ENCODE peak calls at places on chromosomes 7 and 10, in six cellular contexts. R is AG09319, X is uterus, N is fibroblast of the aortic adventitia, P is A549, G is K562. U is an unnamed sample.

GRCh38 chr7:132755538-132756481 is 179.5 kb upstream of the PLXNA4 start:
- DNase-seq in R (no peak), X (no peak), P (no peak), N (no peak), G (no peak), U (no peak)

GRCh38 chr10:13272164-13272571 is 27.7 kb downstream of the PHYH start:
- DNase-seq in P (no peak), R (peak; percentile 5), N (peak; percentile 58), G (no peak), X (peak; percentile 33), U (no peak)

GRCh38 chr10:52771534-52772455 is 789 bp downstream of the MBL2 start:
- DNase-seq in P (no peak), N (no peak), X (no peak), G (no peak), R (no peak), U (no peak)

GRCh38 chr10:71970331-71970730 is 6.1 kb downstream of the CHST3 start:
- DNase-seq in N (no peak), G (peak; percentile 75), R (no peak), P (peak; percentile 62), X (no peak), U (no peak)

GRCh38 chr7:24152356-24152755 is 131.6 kb upstream of the NPY start:
- DNase-seq in N (no peak), P (no peak), X (no peak), R (no peak), G (no peak), U (no peak)

GRCh38 chr10:126538439-126539140 is 131.9 kb downstream of the C10orf90 start:
- DNase-seq in X (no peak), R (no peak), N (no peak), P (no peak), G (no peak), U (no peak)

GRCh38 chr10:24416248-24416647 is 207.3 kb downstream of the KIAA1217 start:
- DNase-seq in G (no peak), R (no peak), N (no peak), X (no peak), P (no peak), U (no peak)

GRCh38 chr10:78808736-78809135 is 260.0 kb upstream of the ZMIZ1 start:
- DNase-seq in P (no peak), G (no peak), X (no peak), R (no peak), N (no peak), U (no peak)

GRCh38 chr10:113496124-113496523 is 56.7 kb upstream of the HABP2 start:
- DNase-seq in P (no peak), R (no peak), G (no peak), N (no peak), X (peak; percentile 43), U (no peak)

DNA sequence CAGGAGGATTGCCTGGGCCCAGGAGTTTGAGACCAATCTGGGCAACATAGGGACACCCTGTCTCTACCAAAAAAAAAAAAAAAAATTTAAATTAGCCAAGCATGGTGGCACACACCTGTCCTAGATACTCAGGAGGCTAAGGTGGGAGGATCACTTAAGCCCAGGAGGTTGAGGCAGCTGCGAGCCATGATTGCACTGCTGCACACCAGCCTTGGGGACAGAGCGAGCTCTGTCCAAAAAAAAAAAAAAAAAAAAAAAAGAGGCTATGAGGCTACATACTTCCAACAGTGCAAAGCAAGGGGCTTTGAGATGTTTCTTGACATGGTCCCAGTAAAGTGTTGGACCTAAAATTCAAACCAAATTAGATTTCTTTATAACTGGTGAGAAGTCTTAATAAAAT is 15.9 kb downstream of the CALU start:
- DNase-seq in P (no peak), G (no peak), R (no peak), X (no peak), N (no peak), U (no peak)
- TF ChIP-seq CTCF in P (no peak), G (no peak), R (no peak), X (no peak), N (no peak), U (no peak)

GRCh38 chr7:50632561-50633413 is 67.6 kb upstream of the DDC start:
- DNase-seq in P (peak; percentile 35), G (peak; percentile 78), N (peak; percentile 40), R (no peak), X (no peak), U (peak; percentile 70)
- TF ChIP-seq CTCF in P (peak; percentile 61), G (peak; percentile 80), N (peak; percentile 87), R (peak; percentile 77), X (peak; percentile 46), U (peak; percentile 91)

DNA sequence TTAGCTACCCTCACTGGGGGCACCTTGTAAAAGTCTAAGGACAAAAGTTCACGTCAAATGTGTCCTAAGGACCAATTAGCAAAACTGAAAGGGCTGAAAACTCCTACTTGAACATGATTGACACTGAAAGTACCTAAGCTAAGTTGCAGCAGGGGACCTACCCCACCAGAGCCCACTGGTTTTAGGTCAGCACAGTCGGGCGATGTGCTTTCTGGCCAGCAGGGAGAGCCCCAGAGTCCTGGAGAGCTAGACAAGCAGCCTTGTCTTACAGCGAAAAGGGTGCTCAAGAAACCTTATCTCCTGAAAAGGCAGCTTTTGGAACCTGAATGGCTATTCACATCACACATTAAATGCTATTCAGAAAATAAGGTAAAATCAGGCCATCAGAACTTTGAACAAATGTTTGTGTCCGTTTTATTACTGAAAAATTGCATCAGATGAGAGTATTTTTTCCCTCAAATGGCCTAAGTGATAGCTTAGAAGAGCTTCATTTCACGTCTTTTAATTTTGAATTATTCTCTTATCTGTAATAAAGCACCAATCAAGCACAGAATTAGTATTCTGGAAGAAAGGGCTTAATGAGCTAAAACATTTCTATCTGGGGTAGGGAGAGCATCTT is 52.2 kb upstream of the MKI67 start:
- DNase-seq in N (no peak), P (peak; percentile 61), X (no peak), G (peak; percentile 33), R (no peak), U (peak; percentile 76)
- TF ChIP-seq CTCF in N (peak; percentile 41), P (peak; percentile 60), X (no peak), G (peak; percentile 43), R (peak; percentile 35), U (peak; percentile 69)

GRCh38 chr7:138981332-138982203 is at the start of gene KIAA1549:
- DNase-seq in G (peak; percentile 80), R (peak; percentile 31), N (peak; percentile 48), P (peak; percentile 67), X (peak; percentile 34), U (peak; percentile 57)

GRCh38 chr7:138978541-138979184 is 2.5 kb downstream of the KIAA1549 start:
- DNase-seq in G (no peak), X (no peak), R (no peak), N (no peak), P (no peak), U (no peak)

GRCh38 chr7:138980575-138981285 is 459 bp downstream of the KIAA1549 start:
- DNase-seq in R (no peak), N (peak; percentile 10), G (no peak), X (no peak), P (no peak), U (peak; percentile 13)

GRCh38 chr7:138979988-138980574 is 1.1 kb downstream of the KIAA1549 start:
- DNase-seq in G (no peak), X (no peak), N (peak; percentile 26), R (no peak), P (no peak), U (no peak)

DNA sequence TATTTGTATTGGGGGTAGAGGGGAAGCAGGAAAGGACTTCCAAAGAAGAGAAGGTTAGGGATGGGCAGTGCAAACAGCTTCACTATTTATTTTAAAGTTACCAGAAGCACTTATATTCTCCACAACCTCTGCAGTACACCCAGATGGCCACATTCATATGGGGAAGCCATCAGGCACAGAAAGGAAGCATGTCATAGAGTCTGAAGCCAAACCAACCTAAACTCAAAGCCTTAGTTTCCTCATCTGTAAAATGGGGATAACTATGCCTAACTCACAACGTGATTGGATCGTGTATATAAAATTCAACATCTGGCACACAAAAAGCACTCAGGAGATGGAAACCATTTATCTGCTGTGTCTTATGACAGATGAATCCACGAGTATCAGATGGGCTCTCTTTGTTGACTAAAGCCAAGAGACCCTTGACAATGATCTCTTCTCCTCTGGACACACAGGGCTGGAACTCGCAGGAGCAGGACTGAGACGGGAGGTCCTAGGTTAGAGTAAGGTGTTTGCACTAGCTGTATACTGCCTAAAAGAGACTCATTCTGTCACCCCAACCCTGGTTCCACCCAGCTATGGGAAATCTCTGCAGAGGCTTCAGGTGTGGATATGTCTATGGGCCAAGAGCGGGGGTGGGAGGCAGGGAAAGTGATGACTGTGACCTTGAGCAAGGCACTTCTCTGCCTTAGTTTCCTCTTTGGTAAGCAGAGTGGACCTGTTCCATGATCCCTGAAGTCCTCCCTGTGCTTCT is 1.8 kb downstream of the KIAA1549 start:
- DNase-seq in P (peak; percentile 49), G (no peak), X (no peak), N (peak; percentile 17), R (no peak), U (peak; percentile 24)
- TF ChIP-seq CTCF in P (no peak), G (no peak), X (no peak), N (peak; percentile 27), R (no peak), U (no peak)

GRCh38 chr10:74824184-74825032 is 2.0 kb upstream of the KAT6B start:
- DNase-seq in R (no peak), X (peak; percentile 18), P (no peak), G (peak; percentile 17), N (no peak), U (peak; percentile 35)
- TF ChIP-seq CTCF in R (no peak), X (no peak), P (no peak), G (no peak), N (no peak), U (no peak)

DNA sequence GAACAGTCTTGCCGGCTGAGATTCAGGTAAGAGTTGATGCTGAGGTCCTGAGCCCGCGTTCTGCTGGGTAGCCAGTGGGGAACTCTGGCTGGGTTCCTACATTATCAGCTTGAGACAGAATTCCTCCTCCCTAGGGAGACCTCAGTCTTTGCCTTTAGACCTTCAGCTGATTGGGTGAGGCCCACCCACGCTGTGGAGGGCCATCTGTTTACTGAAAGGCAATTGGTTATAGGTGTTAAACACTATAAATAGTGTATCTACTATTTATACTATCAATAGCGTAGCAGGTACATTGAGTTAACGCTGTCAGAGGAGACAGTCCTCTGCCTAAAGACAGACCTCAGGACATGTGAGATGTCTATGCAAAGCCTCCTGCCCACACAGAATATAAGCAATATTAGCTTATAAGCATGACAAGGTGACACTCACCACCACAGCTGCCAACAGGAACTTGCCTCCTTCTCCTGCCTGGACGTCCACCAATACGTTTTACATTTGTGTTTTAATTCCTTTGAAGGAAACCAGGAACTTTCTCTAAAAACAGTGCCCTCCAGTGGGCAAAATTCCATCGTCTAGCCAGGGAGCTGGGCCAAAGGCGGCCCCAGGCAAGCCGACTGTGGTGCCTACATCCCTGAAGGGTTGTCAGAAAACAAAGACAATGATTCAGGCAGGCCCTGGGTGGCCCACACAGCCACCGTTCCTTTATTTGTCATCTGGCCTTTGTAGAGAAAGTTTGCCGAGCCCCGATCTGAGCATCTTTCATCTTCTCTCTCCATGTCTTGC is 58.8 kb downstream of the INSIG1 start:
- DNase-seq in N (no peak), G (peak; percentile 46), R (no peak), P (peak; percentile 43), X (no peak), U (no peak)
- TF ChIP-seq CTCF in N (no peak), G (peak; percentile 54), R (peak; percentile 8), P (peak; percentile 58), X (no peak), U (peak; percentile 46)